ENCODE peak calls at places on chromosomes 4 and X, in ten cellular contexts. One of them, this sample, is unnamed.

GRCh38 chr4:38667005-38667771 is 3.2 kb downstream of the KLF3 start:
- DNase-seq in A172: peak; percentile 94
- DNase-seq in progenitor cell of endocrine pancreas: peak; percentile 45
- DNase-seq in GM23338: peak; percentile 97
- DNase-seq in CD8-positive, alpha-beta memory T cell: peak; percentile 58
- DNase-seq in endothelial cell: peak; percentile 67
- DNase-seq in HuH-7: peak; percentile 77
- DNase-seq in Kasumi-1: peak; percentile 97
- DNase-seq in NCI-H82: peak; percentile 28
- DNase-seq in heart left ventricle: peak; percentile 86
- DNase-seq in this sample: peak; percentile 30

GRCh38 chrX:153688900-153689590 is 1.3 kb downstream of the SLC6A8 start:
- DNase-seq in A172: no peak
- DNase-seq in progenitor cell of endocrine pancreas: no peak
- DNase-seq in GM23338: no peak
- DNase-seq in CD8-positive, alpha-beta memory T cell: no peak
- DNase-seq in endothelial cell: no peak
- DNase-seq in HuH-7: no peak
- DNase-seq in Kasumi-1: no peak
- DNase-seq in NCI-H82: peak; percentile 44
- DNase-seq in heart left ventricle: peak; percentile 39
- DNase-seq in this sample: no peak

GRCh38 chr4:39714171-39714570 is 16.2 kb downstream of the UBE2K start:
- DNase-seq in A172: no peak
- DNase-seq in progenitor cell of endocrine pancreas: no peak
- DNase-seq in GM23338: no peak
- DNase-seq in CD8-positive, alpha-beta memory T cell: no peak
- DNase-seq in endothelial cell: no peak
- DNase-seq in HuH-7: no peak
- DNase-seq in Kasumi-1: no peak
- DNase-seq in NCI-H82: no peak
- DNase-seq in heart left ventricle: no peak
- DNase-seq in this sample: no peak

GRCh38 chrX:39852496-39852895 is 245.3 kb downstream of the BCOR start:
- DNase-seq in A172: no peak
- DNase-seq in progenitor cell of endocrine pancreas: no peak
- DNase-seq in GM23338: no peak
- DNase-seq in CD8-positive, alpha-beta memory T cell: no peak
- DNase-seq in endothelial cell: no peak
- DNase-seq in HuH-7: no peak
- DNase-seq in Kasumi-1: no peak
- DNase-seq in NCI-H82: peak; percentile 16
- DNase-seq in heart left ventricle: no peak
- DNase-seq in this sample: no peak

GRCh38 chrX:24494544-24495113 is 29.5 kb downstream of the PDK3 start:
- DNase-seq in A172: peak; percentile 86
- DNase-seq in progenitor cell of endocrine pancreas: no peak
- DNase-seq in GM23338: no peak
- DNase-seq in CD8-positive, alpha-beta memory T cell: no peak
- DNase-seq in endothelial cell: no peak
- DNase-seq in HuH-7: peak; percentile 18
- DNase-seq in Kasumi-1: no peak
- DNase-seq in NCI-H82: peak; percentile 91
- DNase-seq in heart left ventricle: peak; percentile 7
- DNase-seq in this sample: no peak

GRCh38 chr4:73603307-73603710 is 16.9 kb downstream of the RASSF6 start:
- DNase-seq in A172: peak; percentile 54
- DNase-seq in progenitor cell of endocrine pancreas: no peak
- DNase-seq in GM23338: no peak
- DNase-seq in CD8-positive, alpha-beta memory T cell: no peak
- DNase-seq in endothelial cell: no peak
- DNase-seq in HuH-7: peak; percentile 35
- DNase-seq in Kasumi-1: no peak
- DNase-seq in NCI-H82: no peak
- DNase-seq in heart left ventricle: no peak
- DNase-seq in this sample: no peak

GRCh38 chr4:39134674-39135073 is 47.7 kb upstream of the WDR19 start:
- DNase-seq in A172: no peak
- DNase-seq in progenitor cell of endocrine pancreas: no peak
- DNase-seq in GM23338: no peak
- DNase-seq in CD8-positive, alpha-beta memory T cell: no peak
- DNase-seq in endothelial cell: no peak
- DNase-seq in HuH-7: no peak
- DNase-seq in Kasumi-1: no peak
- DNase-seq in NCI-H82: no peak
- DNase-seq in heart left ventricle: no peak
- DNase-seq in this sample: no peak

GRCh38 chr4:26050212-26050643 is 136.2 kb downstream of the SMIM20 start:
- DNase-seq in A172: no peak
- DNase-seq in progenitor cell of endocrine pancreas: no peak
- DNase-seq in GM23338: no peak
- DNase-seq in CD8-positive, alpha-beta memory T cell: no peak
- DNase-seq in endothelial cell: no peak
- DNase-seq in HuH-7: no peak
- DNase-seq in Kasumi-1: no peak
- DNase-seq in NCI-H82: peak; percentile 51
- DNase-seq in heart left ventricle: peak; percentile 44
- DNase-seq in this sample: no peak

GRCh38 chr4:175035907-175036306 is 117.7 kb downstream of the ADAM29 start:
- DNase-seq in A172: peak; percentile 93
- DNase-seq in progenitor cell of endocrine pancreas: no peak
- DNase-seq in GM23338: no peak
- DNase-seq in CD8-positive, alpha-beta memory T cell: no peak
- DNase-seq in endothelial cell: no peak
- DNase-seq in HuH-7: no peak
- DNase-seq in Kasumi-1: no peak
- DNase-seq in NCI-H82: no peak
- DNase-seq in heart left ventricle: no peak
- DNase-seq in this sample: no peak

GRCh38 chr4:30770049-30770549 is 49.9 kb downstream of the PCDH7 start:
- DNase-seq in A172: peak; percentile 65
- DNase-seq in progenitor cell of endocrine pancreas: no peak
- DNase-seq in GM23338: no peak
- DNase-seq in CD8-positive, alpha-beta memory T cell: no peak
- DNase-seq in endothelial cell: no peak
- DNase-seq in HuH-7: no peak
- DNase-seq in Kasumi-1: no peak
- DNase-seq in NCI-H82: no peak
- DNase-seq in heart left ventricle: no peak
- DNase-seq in this sample: no peak

GRCh38 chr4:79823148-79823763 is 249.8 kb downstream of the ANTXR2 start:
- DNase-seq in A172: peak; percentile 25
- DNase-seq in progenitor cell of endocrine pancreas: no peak
- DNase-seq in GM23338: no peak
- DNase-seq in CD8-positive, alpha-beta memory T cell: no peak
- DNase-seq in endothelial cell: no peak
- DNase-seq in HuH-7: no peak
- DNase-seq in Kasumi-1: no peak
- DNase-seq in NCI-H82: no peak
- DNase-seq in heart left ventricle: no peak
- DNase-seq in this sample: no peak

GRCh38 chr4:166896254-166896653 is 338.0 kb downstream of the SPOCK3 start:
- DNase-seq in A172: no peak
- DNase-seq in progenitor cell of endocrine pancreas: no peak
- DNase-seq in GM23338: no peak
- DNase-seq in CD8-positive, alpha-beta memory T cell: no peak
- DNase-seq in endothelial cell: no peak
- DNase-seq in HuH-7: no peak
- DNase-seq in Kasumi-1: no peak
- DNase-seq in NCI-H82: no peak
- DNase-seq in heart left ventricle: no peak
- DNase-seq in this sample: no peak

GRCh38 chr4:160375746-160376452 is 1273.0 kb downstream of the RAPGEF2 start:
- DNase-seq in A172: no peak
- DNase-seq in progenitor cell of endocrine pancreas: no peak
- DNase-seq in GM23338: no peak
- DNase-seq in CD8-positive, alpha-beta memory T cell: no peak
- DNase-seq in endothelial cell: no peak
- DNase-seq in HuH-7: no peak
- DNase-seq in Kasumi-1: no peak
- DNase-seq in NCI-H82: no peak
- DNase-seq in heart left ventricle: no peak
- DNase-seq in this sample: no peak

GRCh38 chr4:102553982-102554381 is 52.8 kb downstream of the NFKB1 start:
- DNase-seq in A172: peak; percentile 24
- DNase-seq in progenitor cell of endocrine pancreas: no peak
- DNase-seq in GM23338: no peak
- DNase-seq in CD8-positive, alpha-beta memory T cell: no peak
- DNase-seq in endothelial cell: no peak
- DNase-seq in HuH-7: no peak
- DNase-seq in Kasumi-1: no peak
- DNase-seq in NCI-H82: no peak
- DNase-seq in heart left ventricle: no peak
- DNase-seq in this sample: no peak

GRCh38 chr4:42555828-42556227 is 101.1 kb downstream of the ATP8A1 start:
- DNase-seq in A172: peak; percentile 8
- DNase-seq in progenitor cell of endocrine pancreas: no peak
- DNase-seq in GM23338: no peak
- DNase-seq in CD8-positive, alpha-beta memory T cell: no peak
- DNase-seq in endothelial cell: no peak
- DNase-seq in HuH-7: no peak
- DNase-seq in Kasumi-1: no peak
- DNase-seq in NCI-H82: no peak
- DNase-seq in heart left ventricle: no peak
- DNase-seq in this sample: no peak

GRCh38 chr4:166034965-166035364 is 161.9 kb downstream of the TLL1 start:
- DNase-seq in A172: no peak
- DNase-seq in progenitor cell of endocrine pancreas: no peak
- DNase-seq in GM23338: no peak
- DNase-seq in CD8-positive, alpha-beta memory T cell: no peak
- DNase-seq in endothelial cell: no peak
- DNase-seq in HuH-7: no peak
- DNase-seq in Kasumi-1: no peak
- DNase-seq in NCI-H82: no peak
- DNase-seq in heart left ventricle: no peak
- DNase-seq in this sample: no peak

GRCh38 chr4:19156786-19157185 is 1094.9 kb upstream of the SLIT2 start:
- DNase-seq in A172: no peak
- DNase-seq in progenitor cell of endocrine pancreas: no peak
- DNase-seq in GM23338: no peak
- DNase-seq in CD8-positive, alpha-beta memory T cell: no peak
- DNase-seq in endothelial cell: no peak
- DNase-seq in HuH-7: no peak
- DNase-seq in Kasumi-1: no peak
- DNase-seq in NCI-H82: no peak
- DNase-seq in heart left ventricle: no peak
- DNase-seq in this sample: no peak

GRCh38 chrX:1667566-1667965 is 52.7 kb downstream of the ASMT start:
- DNase-seq in A172: no peak
- DNase-seq in progenitor cell of endocrine pancreas: no peak
- DNase-seq in GM23338: no peak
- DNase-seq in CD8-positive, alpha-beta memory T cell: no peak
- DNase-seq in endothelial cell: no peak
- DNase-seq in HuH-7: no peak
- DNase-seq in Kasumi-1: no peak
- DNase-seq in NCI-H82: peak; percentile 10
- DNase-seq in heart left ventricle: no peak
- DNase-seq in this sample: no peak

GRCh38 chr4:75545526-75545925 is 10.3 kb upstream of the ODAPH start:
- DNase-seq in A172: peak; percentile 23
- DNase-seq in progenitor cell of endocrine pancreas: no peak
- DNase-seq in GM23338: no peak
- DNase-seq in CD8-positive, alpha-beta memory T cell: no peak
- DNase-seq in endothelial cell: no peak
- DNase-seq in HuH-7: no peak
- DNase-seq in Kasumi-1: no peak
- DNase-seq in NCI-H82: peak; percentile 71
- DNase-seq in heart left ventricle: no peak
- DNase-seq in this sample: no peak

GRCh38 chr4:153113061-153113837 is 91.0 kb upstream of the TRIM2 start:
- DNase-seq in A172: peak; percentile 65
- DNase-seq in progenitor cell of endocrine pancreas: no peak
- DNase-seq in GM23338: no peak
- DNase-seq in CD8-positive, alpha-beta memory T cell: no peak
- DNase-seq in endothelial cell: no peak
- DNase-seq in HuH-7: no peak
- DNase-seq in Kasumi-1: no peak
- DNase-seq in NCI-H82: peak; percentile 88
- DNase-seq in heart left ventricle: no peak
- DNase-seq in this sample: no peak

GRCh38 chr4:158856852-158857251 is 88.0 kb downstream of the FNIP2 start:
- DNase-seq in A172: peak; percentile 19
- DNase-seq in progenitor cell of endocrine pancreas: no peak
- DNase-seq in GM23338: peak; percentile 48
- DNase-seq in CD8-positive, alpha-beta memory T cell: no peak
- DNase-seq in endothelial cell: no peak
- DNase-seq in HuH-7: peak; percentile 44
- DNase-seq in Kasumi-1: peak; percentile 74
- DNase-seq in NCI-H82: peak; percentile 30
- DNase-seq in heart left ventricle: no peak
- DNase-seq in this sample: no peak

GRCh38 chr4:104494822-104495559 is at the start of gene CXXC4:
- DNase-seq in A172: peak; percentile 12
- DNase-seq in progenitor cell of endocrine pancreas: peak; percentile 66
- DNase-seq in GM23338: peak; percentile 94
- DNase-seq in CD8-positive, alpha-beta memory T cell: peak; percentile 7
- DNase-seq in endothelial cell: peak; percentile 63
- DNase-seq in HuH-7: peak; percentile 47
- DNase-seq in Kasumi-1: peak; percentile 29
- DNase-seq in NCI-H82: peak; percentile 95
- DNase-seq in heart left ventricle: peak; percentile 73
- DNase-seq in this sample: no peak

GRCh38 chr4:2927016-2927695 is 36.0 kb downstream of the NOP14 start:
- DNase-seq in A172: no peak
- DNase-seq in progenitor cell of endocrine pancreas: no peak
- DNase-seq in GM23338: no peak
- DNase-seq in CD8-positive, alpha-beta memory T cell: no peak
- DNase-seq in endothelial cell: no peak
- DNase-seq in HuH-7: no peak
- DNase-seq in Kasumi-1: no peak
- DNase-seq in NCI-H82: no peak
- DNase-seq in heart left ventricle: no peak
- DNase-seq in this sample: no peak

GRCh38 chr4:23999714-24000113 is 109.9 kb upstream of the PPARGC1A start:
- DNase-seq in A172: peak; percentile 33
- DNase-seq in progenitor cell of endocrine pancreas: no peak
- DNase-seq in GM23338: no peak
- DNase-seq in CD8-positive, alpha-beta memory T cell: no peak
- DNase-seq in endothelial cell: no peak
- DNase-seq in HuH-7: no peak
- DNase-seq in Kasumi-1: no peak
- DNase-seq in NCI-H82: peak; percentile 13
- DNase-seq in heart left ventricle: no peak
- DNase-seq in this sample: no peak

GRCh38 chrX:13761606-13762005 is 27.1 kb downstream of the OFD1 start:
- DNase-seq in A172: no peak
- DNase-seq in progenitor cell of endocrine pancreas: no peak
- DNase-seq in GM23338: peak; percentile 54
- DNase-seq in CD8-positive, alpha-beta memory T cell: no peak
- DNase-seq in endothelial cell: no peak
- DNase-seq in HuH-7: no peak
- DNase-seq in Kasumi-1: no peak
- DNase-seq in NCI-H82: no peak
- DNase-seq in heart left ventricle: no peak
- DNase-seq in this sample: no peak

GRCh38 chr4:109434007-109434792 is 585 bp downstream of the SEC24B start:
- DNase-seq in A172: no peak
- DNase-seq in progenitor cell of endocrine pancreas: peak; percentile 38
- DNase-seq in GM23338: peak; percentile 50
- DNase-seq in CD8-positive, alpha-beta memory T cell: peak; percentile 5
- DNase-seq in endothelial cell: peak; percentile 44
- DNase-seq in HuH-7: no peak
- DNase-seq in Kasumi-1: no peak
- DNase-seq in NCI-H82: peak; percentile 42
- DNase-seq in heart left ventricle: peak; percentile 33
- DNase-seq in this sample: no peak

GRCh38 chrX:152876931-152877840 is 20.7 kb upstream of the ZNF185 start:
- DNase-seq in A172: no peak
- DNase-seq in progenitor cell of endocrine pancreas: no peak
- DNase-seq in GM23338: no peak
- DNase-seq in CD8-positive, alpha-beta memory T cell: no peak
- DNase-seq in endothelial cell: no peak
- DNase-seq in HuH-7: no peak
- DNase-seq in Kasumi-1: no peak
- DNase-seq in NCI-H82: no peak
- DNase-seq in heart left ventricle: no peak
- DNase-seq in this sample: no peak

GRCh38 chrX:56788717-56789122 is 59.7 kb downstream of the NBDY start:
- DNase-seq in A172: no peak
- DNase-seq in progenitor cell of endocrine pancreas: no peak
- DNase-seq in GM23338: no peak
- DNase-seq in CD8-positive, alpha-beta memory T cell: no peak
- DNase-seq in endothelial cell: no peak
- DNase-seq in HuH-7: peak; percentile 26
- DNase-seq in Kasumi-1: no peak
- DNase-seq in NCI-H82: no peak
- DNase-seq in heart left ventricle: no peak
- DNase-seq in this sample: no peak

This sample was measured in esophagus squamous epithelium.